ENCODE peak calls at places on chromosome 11, in seven cellular contexts. C is progenitor cell of endocrine pancreas, M is bronchial epithelial cell, R is tibial artery, G is HFF-Myc, O is neural crest cell, K is fibroblast of pulmonary artery. D is an unnamed sample.

GRCh38 chr11:96333076-96333744 is 9.8 kb downstream of the MAML2 start:
- DNase-seq in M (no peak), R (no peak), G (no peak), O (no peak), K (no peak), C (no peak), D (no peak)

GRCh38 chr11:71418643-71419042 is 29.6 kb downstream of the DHCR7 start:
- DNase-seq in K (no peak), C (no peak), G (no peak), M (no peak), O (no peak), R (no peak), D (no peak)

GRCh38 chr11:11620966-11621880 is 582 bp downstream of the GALNT18 start:
- DNase-seq in R (peak), C (peak), G (no peak), K (no peak), O (peak), M (peak), D (no peak)

GRCh38 chr11:107702723-107703122 is 9.1 kb downstream of the SLN start:
- DNase-seq in G (no peak), C (no peak), O (no peak), M (peak), R (no peak), K (no peak), D (no peak)

GRCh38 chr11:128567130-128567529 is 20.2 kb downstream of the ETS1 start:
- DNase-seq in G (no peak), K (no peak), C (no peak), R (no peak), O (no peak), M (no peak), D (no peak)

GRCh38 chr11:66002648-66003225 is 434 bp downstream of the BANF1 start:
- DNase-seq in K (peak), O (no peak), M (peak), C (no peak), R (peak), G (no peak), D (no peak)

GRCh38 chr11:14443642-14444041 is 56.0 kb downstream of the COPB1 start:
- DNase-seq in K (peak), C (no peak), O (no peak), G (no peak), R (no peak), M (peak), D (no peak)

GRCh38 chr11:64150481-64151239 is 15.3 kb downstream of the MACROD1 start:
- DNase-seq in O (no peak), M (no peak), G (no peak), R (no peak), K (no peak), C (no peak), D (no peak)

GRCh38 chr11:126969865-126970479 is 30.6 kb downstream of the KIRREL3 start:
- DNase-seq in R (no peak), K (peak), C (no peak), O (no peak), G (no peak), M (peak), D (no peak)

GRCh38 chr11:47216141-47216798 is 1.5 kb downstream of the DDB2 start:
- DNase-seq in O (no peak), G (no peak), M (peak), K (peak), C (no peak), R (peak), D (no peak)

GRCh38 chr11:122235615-122236014 is 119.6 kb upstream of the BLID start:
- DNase-seq in M (peak), C (no peak), O (no peak), G (peak), K (peak), R (no peak), D (no peak)

GRCh38 chr11:133894956-133895549 is 49.7 kb upstream of the SPATA19 start:
- DNase-seq in R (peak), O (no peak), K (no peak), M (no peak), G (no peak), C (no peak), D (peak)

GRCh38 chr11:8168485-8169257 is at the start of gene RIC3:
- DNase-seq in K (no peak), M (no peak), C (peak), G (no peak), O (peak), R (no peak), D (no peak)

GRCh38 chr11:3161720-3162409 is 3.2 kb downstream of the OSBPL5 start:
- DNase-seq in C (no peak), G (no peak), K (no peak), M (no peak), O (no peak), R (peak), D (no peak)

GRCh38 chr11:7628660-7629059 is 44.6 kb downstream of the CYB5R2 start:
- DNase-seq in C (no peak), K (no peak), R (no peak), O (no peak), M (no peak), G (no peak), D (no peak)

GRCh38 chr11:123469586-123469985 is 39.5 kb downstream of the GRAMD1B start:
- DNase-seq in O (no peak), M (no peak), R (no peak), K (no peak), G (no peak), C (no peak), D (no peak)

GRCh38 chr11:69173925-69174591 is 18.3 kb downstream of the SMIM38 start:
- DNase-seq in C (no peak), K (peak), M (peak), G (no peak), R (no peak), O (no peak), D (no peak)

DNA sequence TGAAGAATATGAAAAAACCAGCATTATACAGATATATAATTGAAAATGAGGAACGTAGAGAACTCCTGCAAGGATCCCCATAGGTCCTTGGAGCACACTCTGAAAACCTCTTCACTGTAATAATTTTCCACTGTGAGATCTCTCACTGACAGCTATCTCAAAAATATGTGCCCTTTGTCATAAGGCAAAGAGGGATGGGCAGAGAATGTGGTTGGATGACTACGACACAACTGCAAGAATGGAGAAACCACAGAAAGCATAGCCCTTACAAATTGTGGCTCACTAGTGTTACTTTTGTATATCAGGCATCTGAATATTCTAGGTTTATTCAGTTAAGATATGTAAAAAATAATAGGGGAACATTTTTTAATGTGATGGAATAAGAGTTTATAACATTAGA is 7.9 kb upstream of the CTSC start:
- DNase-seq in O (no peak), R (no peak), M (peak), K (peak), G (no peak), C (no peak), D (no peak)
- TF ChIP-seq CTCF in O (no peak), R (no peak), M (no peak), K (no peak), G (no peak), C (no peak), D (no peak)

GRCh38 chr11:23112390-23112789 is 252.1 kb upstream of the CCDC179 start:
- DNase-seq in G (no peak), O (no peak), C (no peak), R (no peak), M (no peak), K (no peak), D (no peak)

GRCh38 chr11:23112987-23113886 is 253.0 kb upstream of the CCDC179 start:
- DNase-seq in R (no peak), C (no peak), G (peak), M (peak), O (peak), K (peak), D (no peak)

GRCh38 chr11:23113887-23114216 is 253.6 kb upstream of the CCDC179 start:
- DNase-seq in R (no peak), G (no peak), K (no peak), C (no peak), M (no peak), O (no peak), D (no peak)
- TF ChIP-seq CTCF in R (no peak), G (no peak), K (no peak), C (no peak), M (no peak), O (peak), D (no peak)

GRCh38 chr11:94635072-94635471 is 67.9 kb downstream of the PIWIL4 start:
- DNase-seq in C (no peak), G (no peak), M (no peak), K (no peak), R (no peak), O (no peak), D (no peak)
- TF ChIP-seq CTCF in C (no peak), G (no peak), M (no peak), K (no peak), R (no peak), O (no peak), D (no peak)

GRCh38 chr11:102780491-102780918 is at the start of gene MMP10:
- DNase-seq in R (no peak), C (no peak), G (peak), K (peak), M (peak), O (no peak), D (no peak)
- TF ChIP-seq CTCF in R (no peak), C (peak), G (peak), K (peak), M (peak), O (peak), D (no peak)